ENCODE peak calls at places on chromosomes 4 and X, in seven cellular contexts. A is pancreas; N is omental fat pad; J is mucosa of descending colon; C is left lobe of liver; D is naive thymus-derived CD8-positive, alpha-beta T cell; I is body of pancreas. U is an unnamed sample.

GRCh38 chr4:47704693-47705325 is 133.1 kb downstream of the CORIN start:
- ATAC-seq in A (peak; percentile 97), N (no peak), J (peak; percentile 56), C (peak; percentile 88), D (no peak), I (peak; percentile 84), U (peak; percentile 50)

GRCh38 chr4:82201805-82202636 is 171.8 kb downstream of the HNRNPD start:
- ATAC-seq in A (peak; percentile 79), N (no peak), J (peak; percentile 46), C (peak; percentile 78), D (peak; percentile 78), I (peak; percentile 38), U (peak; percentile 53)

GRCh38 chr4:1410491-1411325 is 4.5 kb upstream of the NKX1-1 start:
- ATAC-seq in A (peak; percentile 95), N (no peak), J (peak; percentile 58), C (peak; percentile 74), D (peak; percentile 81), I (no peak), U (peak; percentile 47)

GRCh38 chr4:80540349-80540748 is 204.8 kb downstream of the CFAP299 start:
- ATAC-seq in A (no peak), N (no peak), J (no peak), C (no peak), D (no peak), I (no peak), U (no peak)

GRCh38 chrX:74383611-74384010 is 37.7 kb upstream of the SLC16A2 start:
- ATAC-seq in A (peak; percentile 95), N (no peak), J (peak; percentile 46), C (peak; percentile 94), D (no peak), I (no peak), U (peak; percentile 45)

GRCh38 chr4:100651499-100652165 is 133.8 kb upstream of the EMCN start:
- ATAC-seq in A (peak; percentile 93), N (no peak), J (no peak), C (no peak), D (no peak), I (peak; percentile 85), U (no peak)

GRCh38 chrX:30521440-30522182 is 56.0 kb downstream of the TASL start:
- ATAC-seq in A (no peak), N (no peak), J (no peak), C (no peak), D (no peak), I (no peak), U (no peak)

GRCh38 chrX:71638409-71638808 is 20.1 kb upstream of the CXCR3 start:
- ATAC-seq in A (no peak), N (no peak), J (no peak), C (no peak), D (no peak), I (no peak), U (no peak)

GRCh38 chr4:21795091-21795490 is 153.5 kb downstream of the KCNIP4 start:
- ATAC-seq in A (no peak), N (no peak), J (no peak), C (no peak), D (peak; percentile 83), I (no peak), U (no peak)

GRCh38 chr4:106409901-106410889 is 41.6 kb upstream of the GIMD1 start:
- ATAC-seq in A (no peak), N (no peak), J (no peak), C (no peak), D (no peak), I (no peak), U (no peak)

GRCh38 chrX:42946544-42947223 is 168.7 kb upstream of the PPP1R2C start:
- ATAC-seq in A (no peak), N (no peak), J (no peak), C (no peak), D (no peak), I (no peak), U (no peak)

GRCh38 chr4:127896528-127896927 is 15.8 kb downstream of the PLK4 start:
- ATAC-seq in A (no peak), N (no peak), J (no peak), C (no peak), D (no peak), I (no peak), U (no peak)

GRCh38 chrX:118396113-118396512 is 50.2 kb downstream of the WDR44 start:
- ATAC-seq in A (no peak), N (no peak), J (no peak), C (no peak), D (no peak), I (no peak), U (no peak)

GRCh38 chrX:17552251-17552650 is 177.3 kb downstream of the NHS start:
- ATAC-seq in A (no peak), N (no peak), J (no peak), C (no peak), D (no peak), I (no peak), U (peak; percentile 37)

GRCh38 chr4:36508390-36508789 is 227.0 kb downstream of the DTHD1 start:
- ATAC-seq in A (no peak), N (no peak), J (no peak), C (no peak), D (no peak), I (no peak), U (no peak)

GRCh38 chrX:153561337-153561736 is 37.6 kb downstream of the CCNQ start:
- ATAC-seq in A (no peak), N (no peak), J (no peak), C (no peak), D (no peak), I (no peak), U (no peak)

GRCh38 chr4:112130903-112131302 is 14.4 kb upstream of the FAM241A start:
- ATAC-seq in A (no peak), N (no peak), J (no peak), C (no peak), D (no peak), I (no peak), U (no peak)

GRCh38 chr4:173013232-173013932 is 155.2 kb upstream of the GALNT7 start:
- ATAC-seq in A (peak; percentile 86), N (no peak), J (peak; percentile 79), C (peak; percentile 82), D (peak; percentile 50), I (peak; percentile 62), U (peak; percentile 73)

GRCh38 chr4:80610845-80611244 is 275.3 kb downstream of the CFAP299 start:
- ATAC-seq in A (no peak), N (no peak), J (peak; percentile 47), C (no peak), D (no peak), I (no peak), U (no peak)

GRCh38 chr4:47368211-47368610 is 95.3 kb downstream of the COMMD8 start:
- ATAC-seq in A (no peak), N (no peak), J (no peak), C (no peak), D (no peak), I (no peak), U (no peak)

GRCh38 chrX:53940180-53940579 is 104.1 kb downstream of the PHF8 start:
- ATAC-seq in A (no peak), N (no peak), J (no peak), C (no peak), D (no peak), I (no peak), U (no peak)

U was measured in esophagus mucosa.